ENCODE peak calls at places on chromosomes 12 and 14, in nine cellular contexts. C is HCT116, O is transverse colon, J is breast epithelium, X is stomach, E is K562, N is esophagus muscularis mucosa, U is sigmoid colon, R is body of pancreas. S is an unnamed sample.

GRCh38 chr14:37673439-37673838 is 78.0 kb downstream of the TTC6 start:
- DNase-seq in J (no peak), U (no peak), C (no peak), N (no peak), O (no peak), E (no peak), R (no peak), X (no peak), S (no peak)

GRCh38 chr14:103652806-103653205 is 23.8 kb downstream of the KLC1 start:
- DNase-seq in R (no peak), U (no peak), C (no peak), N (no peak), J (no peak), O (no peak), E (no peak), X (no peak), S (no peak)

GRCh38 chr12:7645395-7646177 is 20.1 kb downstream of the APOBEC1 start:
- DNase-seq in U (no peak), C (peak; percentile 24), E (peak; percentile 35), X (no peak), R (peak; percentile 25), O (no peak), N (no peak), J (no peak), S (peak; percentile 64)

GRCh38 chr12:34404377-34405285 is 382.3 kb downstream of the ALG10 start:
- DNase-seq in R (no peak), U (peak; percentile 38), X (peak; percentile 15), E (no peak), J (peak; percentile 22), C (no peak), O (peak; percentile 1), N (peak; percentile 81), S (peak; percentile 19)

GRCh38 chr14:79404874-79405273 is 806.4 kb downstream of the DIO2 start:
- DNase-seq in U (no peak), R (no peak), X (no peak), C (no peak), O (no peak), N (no peak), E (no peak), J (no peak), S (no peak)

GRCh38 chr12:12384601-12385321 is 27.9 kb downstream of the BORCS5 start:
- DNase-seq in O (no peak), N (no peak), U (no peak), C (no peak), E (peak; percentile 13), J (no peak), R (no peak), X (no peak), S (peak; percentile 53)

GRCh38 chr12:29230800-29231560 is 81.9 kb downstream of the FAR2 start:
- DNase-seq in C (no peak), E (no peak), N (no peak), J (no peak), R (no peak), O (no peak), X (no peak), U (no peak), S (no peak)

GRCh38 chr12:122090759-122091535 is 12.4 kb downstream of the MLXIP start:
- DNase-seq in J (no peak), C (no peak), E (no peak), O (no peak), N (no peak), X (no peak), R (no peak), U (peak; percentile 92), S (no peak)

GRCh38 chr12:22312336-22312735 is 22.2 kb downstream of the ST8SIA1 start:
- DNase-seq in C (no peak), E (no peak), J (no peak), R (no peak), X (no peak), N (no peak), O (no peak), U (no peak), S (no peak)

GRCh38 chr12:3661028-3661427 is 91.9 kb downstream of the CRACR2A start:
- DNase-seq in O (no peak), R (no peak), N (no peak), U (no peak), J (no peak), X (no peak), E (no peak), C (peak; percentile 36), S (no peak)

GRCh38 chr12:110791589-110791988 is 48.9 kb upstream of the PPP1CC start:
- DNase-seq in C (no peak), R (no peak), U (no peak), O (no peak), X (no peak), N (no peak), J (no peak), E (no peak), S (no peak)

GRCh38 chr14:72332054-72332453 is 399.8 kb downstream of the RGS6 start:
- DNase-seq in U (no peak), N (peak; percentile 86), C (no peak), X (no peak), J (no peak), O (no peak), E (no peak), R (no peak), S (no peak)

GRCh38 chr12:121170581-121171260 is 38.0 kb downstream of the P2RX7 start:
- DNase-seq in E (no peak), O (no peak), J (no peak), C (no peak), U (no peak), X (no peak), R (no peak), N (no peak), S (no peak)

GRCh38 chr12:127911289-127911688 is 355.7 kb upstream of the TMEM132C start:
- DNase-seq in R (no peak), N (no peak), X (no peak), J (no peak), C (no peak), U (no peak), E (no peak), O (peak; percentile 14), S (no peak)

GRCh38 chr12:122527478-122527944 is 462 bp downstream of the KNTC1 start:
- DNase-seq in R (no peak), O (peak; percentile 20), E (peak; percentile 32), X (no peak), N (no peak), J (no peak), U (no peak), C (no peak), S (no peak)

GRCh38 chr12:53221203-53222076 is 10.6 kb downstream of the RARG start:
- DNase-seq in J (peak; percentile 77), C (no peak), X (peak; percentile 80), E (peak; percentile 83), U (peak; percentile 85), N (no peak), R (peak; percentile 83), O (peak; percentile 82), S (peak; percentile 74)
- TF ChIP-seq POLR2A in J (peak; percentile 61), C (peak; percentile 67), X (no peak), E (peak; percentile 87), U (peak; percentile 87), N (no peak), R (peak; percentile 37), O (peak; percentile 89), S (peak; percentile 44)

GRCh38 chr14:106789318-106789717 is 1262.9 kb downstream of the TMEM121 start:
- DNase-seq in N (no peak), U (no peak), O (no peak), E (no peak), J (no peak), C (no peak), R (no peak), X (no peak), S (no peak)
- H3K4me1 ChIP-seq in N (no peaks in the 10 kb centered on the region), U (no peaks in the 10 kb centered on the region), O (no peaks in the 10 kb centered on the region), E (no peaks in the 10 kb centered on the region), J (no peaks in the 10 kb centered on the region), C (no peaks in the 10 kb centered on the region), R (no peaks in the 10 kb centered on the region), X (no peaks in the 10 kb centered on the region), S (no peaks in the 10 kb centered on the region)

GRCh38 chr14:105867961-105868599 is 341.7 kb downstream of the TMEM121 start:
- DNase-seq in X (peak; percentile 16), C (no peak), J (no peak), N (no peak), O (no peak), E (no peak), U (peak; percentile 46), R (no peak), S (no peak)
- H3K9me3 ChIP-seq in X (no peaks in the 10 kb centered on the region), C (no peaks in the 10 kb centered on the region), J (peaks cover 11% of the 10 kb centered on the region), N (no peaks in the 10 kb centered on the region), O (no peaks in the 10 kb centered on the region), E (no peaks in the 10 kb centered on the region), U (no peaks in the 10 kb centered on the region), R (no peaks in the 10 kb centered on the region), S (no peaks in the 10 kb centered on the region)

GRCh38 chr12:990649-991349 is at the start of gene ERC1:
- DNase-seq in J (peak; percentile 79), N (peak; percentile 96), O (peak; percentile 91), C (peak; percentile 77), R (peak; percentile 88), U (peak; percentile 94), E (peak; percentile 92), X (peak; percentile 91), S (peak; percentile 84)
- TF ChIP-seq POLR2A in J (peak; percentile 72), N (peak; percentile 19), O (peak; percentile 80), C (peak; percentile 64), R (peak; percentile 72), U (peak; percentile 50), E (peak; percentile 88), X (no peak), S (no peak)

S was measured in Peyer's patch.